ENCODE peak calls at places on chromosomes 5 and 9, in five cellular contexts. Q, J, Y, Z and I are unnamed samples.

GRCh38 chr9:16675131-16675530 is 195.3 kb downstream of the BNC2 start:
- DNase-seq in Q (no peak), J (no peak), Y (no peak), Z (no peak), I (no peak)

GRCh38 chr9:95409650-95410426 is 92.3 kb upstream of the FANCC start:
- DNase-seq in Q (peak; percentile 92), J (no peak), Y (no peak), Z (no peak), I (no peak)

GRCh38 chr9:69647804-69648203 is 24.4 kb downstream of the APBA1 start:
- DNase-seq in Q (no peak), J (no peak), Y (no peak), Z (no peak), I (no peak)

GRCh38 chr9:93026640-93027039 is 31.9 kb upstream of the SUSD3 start:
- DNase-seq in Q (no peak), J (no peak), Y (no peak), Z (no peak), I (no peak)

GRCh38 chr9:69252436-69252835 is 72.6 kb upstream of the ENTREP1 start:
- DNase-seq in Q (no peak), J (no peak), Y (no peak), Z (no peak), I (no peak)

GRCh38 chr5:1203968-1204692 is 2.7 kb downstream of the SLC6A19 start:
- DNase-seq in Q (no peak), J (no peak), Y (no peak), Z (no peak), I (no peak)

GRCh38 chr5:73438897-73439470 is 9.6 kb downstream of the FOXD1 start:
- DNase-seq in Q (no peak), J (no peak), Y (no peak), Z (no peak), I (no peak)

GRCh38 chr9:82354260-82354659 is 365.7 kb downstream of the SPATA31D1 start:
- DNase-seq in Q (peak; percentile 29), J (no peak), Y (no peak), Z (no peak), I (no peak)

GRCh38 chr9:110895141-110895912 is 142.9 kb downstream of the LPAR1 start:
- DNase-seq in Q (no peak), J (peak; percentile 53), Y (no peak), Z (no peak), I (no peak)

GRCh38 chr5:16791036-16791705 is 144.9 kb downstream of the MYO10 start:
- DNase-seq in Q (peak; percentile 76), J (peak; percentile 17), Y (peak; percentile 70), Z (no peak), I (no peak)

GRCh38 chr5:168022761-168023160 is 268.7 kb upstream of the WWC1 start:
- DNase-seq in Q (no peak), J (peak; percentile 23), Y (no peak), Z (no peak), I (no peak)

DNA sequence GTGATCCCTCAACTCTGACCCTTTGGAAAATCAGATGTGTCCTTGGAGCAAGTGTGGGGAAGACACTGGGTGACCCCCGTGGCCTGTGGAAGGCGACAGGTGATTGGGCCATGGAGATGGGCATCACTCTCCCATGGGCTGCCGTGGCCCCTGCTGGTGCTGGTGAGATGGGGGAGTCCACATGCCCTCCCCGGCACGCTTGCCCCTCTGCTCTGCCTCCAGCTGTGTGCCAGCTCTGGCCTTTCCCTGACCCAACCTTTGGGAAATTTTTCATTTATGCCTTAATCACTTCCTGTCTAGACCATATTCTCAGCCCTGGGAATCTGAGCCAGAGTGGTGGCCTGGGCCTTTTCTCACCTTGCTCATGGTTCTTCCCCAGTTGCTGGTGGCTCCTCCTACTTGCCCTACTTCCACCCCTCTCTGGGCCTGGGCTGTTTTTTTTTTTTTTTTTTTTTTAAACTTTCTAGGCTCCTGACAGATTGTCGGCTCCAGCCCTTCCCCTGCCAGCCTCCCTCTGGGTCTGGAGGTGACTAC is 56.6 kb downstream of the RGS3 start:
- DNase-seq in Q (no peak), J (no peak), Y (no peak), Z (peak; percentile 43), I (no peak)
- H3K27ac ChIP-seq in Q (no peak overlapping the region), J (peak overlapping the region; percentile 87), Y (no peak overlapping the region), Z (peak overlapping the region; percentile 48), I (no peak overlapping the region)

DNA sequence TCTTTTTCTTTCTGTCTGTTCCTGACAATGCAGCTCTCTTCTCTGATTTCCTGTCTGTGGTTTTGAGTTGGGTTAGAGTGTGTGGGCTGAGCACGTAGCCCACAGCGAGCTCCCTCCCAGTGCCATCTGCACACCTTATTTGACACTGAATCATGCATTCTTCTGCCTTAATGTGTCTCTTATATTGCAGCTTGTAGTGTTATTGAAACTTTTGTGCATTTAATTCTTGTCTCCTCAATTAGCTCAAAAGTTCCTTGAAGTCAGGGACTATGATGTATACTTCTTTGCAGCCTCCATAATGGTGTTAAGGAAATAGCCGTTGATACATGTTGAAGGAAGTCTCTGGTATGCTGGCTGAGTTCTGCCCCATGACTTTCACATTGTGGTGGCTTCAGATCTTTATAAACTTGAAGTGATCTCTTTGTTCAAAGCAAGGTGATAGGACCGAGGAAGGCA is 576.2 kb upstream of the CLINT1 start:
- DNase-seq in Q (no peak), J (no peak), Y (no peak), Z (no peak), I (no peak)
- H3K27ac ChIP-seq in Q (no peak overlapping the region), J (no peak overlapping the region), Y (no peak overlapping the region), Z (peak overlapping the region; percentile 44), I (no peak overlapping the region)

GRCh38 chr5:89536020-89536419 is 653.0 kb upstream of the MEF2C start:
- DNase-seq in Q (no peak), J (no peak), Y (no peak), Z (no peak), I (no peak)
- H3K27ac ChIP-seq in Q (no peak overlapping the region), J (no peak overlapping the region), Y (no peak overlapping the region), Z (no peak overlapping the region), I (no peak overlapping the region)

GRCh38 chr5:146880985-146881384 is 2.4 kb upstream of the PPP2R2B start:
- DNase-seq in Q (no peak), J (no peak), Y (no peak), Z (no peak), I (no peak)
- H3K27ac ChIP-seq in Q (no peak overlapping the region), J (no peak overlapping the region), Y (no peak overlapping the region), Z (no peak overlapping the region), I (no peak overlapping the region)

GRCh38 chr5:173968154-173968553 is 20.8 kb upstream of the C5orf47 start:
- DNase-seq in Q (no peak), J (no peak), Y (peak; percentile 77), Z (no peak), I (no peak)
- H3K27ac ChIP-seq in Q (no peak overlapping the region), J (no peak overlapping the region), Y (no peak overlapping the region), Z (no peak overlapping the region), I (no peak overlapping the region)

GRCh38 chr9:129012343-129012742 is 15.8 kb downstream of the SH3GLB2 start:
- DNase-seq in Q (no peak), J (no peak), Y (no peak), Z (no peak), I (no peak)

GRCh38 chr9:129009584-129010141 is 18.5 kb downstream of the SH3GLB2 start:
- DNase-seq in Q (no peak), J (no peak), Y (no peak), Z (no peak), I (no peak)

GRCh38 chr9:129010267-129010975 is 17.7 kb downstream of the SH3GLB2 start:
- DNase-seq in Q (no peak), J (no peak), Y (no peak), Z (no peak), I (no peak)

GRCh38 chr9:129011761-129012281 is 16.3 kb downstream of the SH3GLB2 start:
- DNase-seq in Q (no peak), J (no peak), Y (no peak), Z (no peak), I (no peak)

DNA sequence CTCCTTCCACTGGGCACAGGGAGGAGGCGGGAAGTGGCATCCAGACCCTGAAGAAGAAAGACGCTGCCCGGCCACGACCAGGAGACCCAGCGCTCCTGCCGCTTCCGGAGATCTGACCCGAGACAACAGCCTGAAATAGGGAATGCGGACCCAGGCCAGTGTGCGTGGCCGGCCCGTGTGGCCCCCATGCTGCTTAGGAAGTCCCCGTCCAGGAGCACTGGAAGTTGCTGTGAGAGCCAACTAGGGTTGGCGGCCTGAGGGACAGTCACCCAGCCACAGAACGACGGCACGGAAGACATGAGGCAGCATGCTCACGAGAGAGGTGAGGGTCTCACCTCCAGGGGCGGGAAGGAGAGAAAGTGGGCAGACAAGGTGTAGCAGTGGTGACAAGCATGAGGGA is 17.0 kb downstream of the SH3GLB2 start:
- DNase-seq in Q (no peak), J (no peak), Y (no peak), Z (no peak), I (no peak)
- H3K27ac ChIP-seq in Q (no peak overlapping the region), J (no peak overlapping the region), Y (no peak overlapping the region), Z (no peak overlapping the region), I (no peak overlapping the region)

GRCh38 chr5:141564216-141564692 is 54.5 kb downstream of the DIAPH1 start:
- DNase-seq in Q (peak; percentile 97), J (peak; percentile 86), Y (peak; percentile 99), Z (peak; percentile 65), I (peak; percentile 20)
- H3K27ac ChIP-seq in Q (peak overlapping the region; percentile 57), J (peak overlapping the region; percentile 52), Y (peak overlapping the region; percentile 28), Z (peak overlapping the region; percentile 37), I (peak overlapping the region; percentile 60)

DNA sequence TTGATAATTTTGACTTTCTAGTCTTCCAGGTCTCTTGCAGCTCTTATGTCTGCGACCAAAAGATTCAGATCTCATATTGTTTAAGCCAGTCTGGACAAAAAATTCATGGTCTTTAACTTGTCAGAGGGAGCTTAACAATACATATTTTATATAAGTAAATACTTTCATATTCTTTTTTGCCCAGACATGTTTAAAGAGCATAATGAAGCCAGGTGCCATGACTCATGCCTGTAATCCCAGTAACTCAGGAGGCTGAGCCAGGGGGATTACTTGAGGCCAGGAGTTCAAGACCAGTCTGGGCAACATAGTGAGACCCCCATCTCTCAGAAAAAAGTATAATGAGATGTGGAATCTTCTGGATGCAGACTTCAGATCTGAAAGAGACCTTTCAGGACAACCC is 69.8 kb downstream of the JMY start:
- DNase-seq in Q (no peak), J (no peak), Y (no peak), Z (no peak), I (no peak)
- H3K27ac ChIP-seq in Q (no peak overlapping the region), J (no peak overlapping the region), Y (no peak overlapping the region), Z (no peak overlapping the region), I (no peak overlapping the region)

GRCh38 chr5:95954716-95955115 is 6.9 kb downstream of the ELL2 start:
- DNase-seq in Q (no peak), J (no peak), Y (no peak), Z (no peak), I (no peak)

GRCh38 chr5:95955996-95956899 is 5.4 kb downstream of the ELL2 start:
- DNase-seq in Q (peak; percentile 89), J (no peak), Y (no peak), Z (no peak), I (no peak)

GRCh38 chr5:95951916-95952315 is 9.7 kb downstream of the ELL2 start:
- DNase-seq in Q (no peak), J (no peak), Y (no peak), Z (no peak), I (no peak)

GRCh38 chr5:95949810-95950209 is 11.8 kb downstream of the ELL2 start:
- DNase-seq in Q (no peak), J (no peak), Y (no peak), Z (no peak), I (no peak)

GRCh38 chr5:95953026-95953425 is 8.6 kb downstream of the ELL2 start:
- DNase-seq in Q (peak; percentile 23), J (no peak), Y (no peak), Z (no peak), I (no peak)
- H3K27ac ChIP-seq in Q (no peak overlapping the region), J (no peak overlapping the region), Y (no peak overlapping the region), Z (no peak overlapping the region), I (no peak overlapping the region)